ENCODE peak calls at places on chromosomes 1 and 21, in six cellular contexts. H is fibroblast of lung, C is lung, F is left ventricle myocardium inferior, Q is transverse colon, K is Caco-2. S is an unnamed sample.

GRCh38 chr1:8022395-8023286 is 3.5 kb downstream of the ERRFI1 start:
- DNase-seq in C (no peak), H (peak; percentile 9), F (no peak), Q (no peak), K (no peak), S (no peak)

GRCh38 chr1:54290443-54291184 is 90.6 kb downstream of the MRPL37 start:
- DNase-seq in K (no peak), C (no peak), F (no peak), H (peak; percentile 62), Q (no peak), S (no peak)

GRCh38 chr1:89978763-89979162 is 16.1 kb upstream of the ZNF326 start:
- DNase-seq in Q (no peak), C (no peak), F (no peak), H (no peak), K (no peak), S (no peak)

GRCh38 chr1:202844935-202845334 is 34.2 kb downstream of the PCAT6 start:
- DNase-seq in K (no peak), C (no peak), Q (no peak), H (no peak), F (no peak), S (no peak)

GRCh38 chr1:27038020-27038419 is 25.4 kb upstream of the TENT5B start:
- DNase-seq in K (no peak), C (no peak), F (no peak), H (no peak), Q (no peak), S (no peak)

GRCh38 chr1:37553598-37553926 is 531 bp downstream of the SNIP1 start:
- DNase-seq in C (no peak), Q (no peak), F (no peak), H (no peak), K (no peak), S (no peak)

GRCh38 chr1:203388683-203389082 is 37.8 kb upstream of the FMOD start:
- DNase-seq in C (no peak), K (no peak), H (no peak), Q (no peak), F (no peak), S (no peak)

GRCh38 chr1:202244841-202245261 is 51.3 kb downstream of the LGR6 start:
- DNase-seq in H (no peak), C (no peak), Q (no peak), F (no peak), K (no peak), S (no peak)

GRCh38 chr1:108100148-108100547 is 100.0 kb downstream of the SLC25A24 start:
- DNase-seq in Q (no peak), H (no peak), K (no peak), C (no peak), F (no peak), S (no peak)

GRCh38 chr1:197200468-197200899 is 54.0 kb upstream of the ASPM start:
- DNase-seq in H (peak; percentile 37), C (no peak), F (no peak), Q (no peak), K (peak; percentile 8), S (peak; percentile 8)

GRCh38 chr21:29296452-29296851 is 2.3 kb upstream of the BACH1 start:
- DNase-seq in H (no peak), C (no peak), K (no peak), Q (no peak), F (no peak), S (no peak)

GRCh38 chr1:202593845-202594244 is 116.4 kb downstream of the SYT2 start:
- DNase-seq in H (no peak), F (no peak), K (no peak), Q (no peak), C (no peak), S (no peak)

GRCh38 chr1:201461783-201462441 is 7.1 kb downstream of the PHLDA3 start:
- DNase-seq in Q (peak; percentile 69), H (peak; percentile 99), K (peak; percentile 12), C (peak; percentile 76), F (peak; percentile 73), S (peak; percentile 91)

GRCh38 chr1:53127546-53127945 is 14.9 kb downstream of the SLC1A7 start:
- DNase-seq in C (no peak), F (no peak), Q (peak; percentile 5), H (no peak), K (no peak), S (no peak)

GRCh38 chr1:147665521-147665920 is 4.8 kb downstream of the ACP6 start:
- DNase-seq in F (no peak), K (peak; percentile 25), H (no peak), C (no peak), Q (no peak), S (no peak)
- TF ChIP-seq CTCF in F (peak; percentile 24), K (no peak), H (peak; percentile 16), C (no peak), Q (peak; percentile 14), S (peak; percentile 35)

GRCh38 chr1:32893198-32894018 is 7.1 kb downstream of the HPCA start:
- DNase-seq in F (peak; percentile 36), K (peak; percentile 36), H (no peak), Q (peak; percentile 83), C (no peak), S (no peak)
- H3K4me3 ChIP-seq in F (peak overlapping the region; percentile 61), K (peak overlapping the region; percentile 35), H (peak overlapping the region; percentile 52), Q (peak overlapping the region; percentile 47), C (no peak overlapping the region), S (peak overlapping the region; percentile 44)

DNA sequence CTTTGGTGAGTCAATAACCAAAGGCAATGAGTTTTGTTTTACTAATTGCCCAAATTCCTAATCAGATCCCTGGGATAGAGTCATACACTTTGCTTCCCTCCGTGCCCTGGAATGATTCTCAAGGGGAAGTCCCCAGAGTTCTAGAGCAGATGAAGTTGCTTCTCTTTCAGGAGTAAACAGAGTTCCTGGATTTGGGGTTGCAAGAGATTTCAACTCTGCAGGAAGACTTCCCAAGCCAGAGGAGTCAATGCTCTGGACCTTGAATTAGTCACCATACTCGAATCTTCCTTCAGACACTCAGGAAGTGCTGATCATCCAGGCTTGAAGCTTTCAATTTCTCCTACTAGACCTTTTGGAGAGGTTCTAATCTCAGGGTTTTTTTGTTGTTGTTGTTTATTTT is 39.6 kb downstream of the FCER1A start:
- DNase-seq in F (no peak), H (no peak), K (no peak), Q (no peak), C (no peak), S (no peak)
- TF ChIP-seq CTCF in F (no peak), H (no peak), K (no peak), Q (no peak), C (no peak), S (no peak)

GRCh38 chr1:95992013-95992412 is 729.6 kb upstream of the PTBP2 start:
- DNase-seq in C (no peak), K (no peak), Q (no peak), H (no peak), F (no peak), S (no peak)

GRCh38 chr1:95990033-95990432 is 731.6 kb upstream of the PTBP2 start:
- DNase-seq in Q (no peak), K (no peak), F (no peak), C (no peak), H (no peak), S (no peak)

GRCh38 chr1:95994643-95995042 is 726.9 kb upstream of the PTBP2 start:
- DNase-seq in F (no peak), H (peak; percentile 16), Q (no peak), K (no peak), C (no peak), S (no peak)
- H3K4me3 ChIP-seq in F (peak overlapping the region; percentile 12), H (no peak overlapping the region), Q (no peak overlapping the region), K (no peak overlapping the region), C (no peak overlapping the region), S (no peak overlapping the region)

DNA sequence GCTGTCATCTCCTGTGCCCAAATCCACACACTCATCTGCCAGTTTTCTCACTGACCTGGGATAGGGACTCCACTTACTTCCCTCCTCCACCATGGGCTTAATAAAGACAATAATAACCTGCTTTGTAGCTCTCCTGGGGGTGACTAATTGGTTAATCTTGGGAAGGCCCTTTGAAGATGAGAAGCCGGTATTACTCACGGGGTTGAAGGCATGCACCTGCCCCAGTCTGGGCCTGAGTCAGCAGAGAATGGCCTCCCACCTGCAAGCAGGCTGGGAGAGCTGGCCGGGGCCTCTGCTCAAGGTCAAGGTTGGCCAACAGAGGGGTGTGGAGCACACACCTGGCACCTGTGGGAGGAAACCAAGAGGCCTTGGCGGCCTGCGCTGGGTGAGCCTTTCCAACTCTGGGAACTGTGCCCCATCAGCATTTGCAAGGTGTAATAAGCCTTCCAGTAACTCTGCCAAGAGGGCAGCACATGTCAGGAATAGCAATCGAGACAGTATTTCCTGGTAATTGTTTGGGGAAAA is 49.1 kb downstream of the TOMM20 start:
- DNase-seq in K (peak; percentile 73), C (peak; percentile 80), Q (peak; percentile 89), H (no peak), F (no peak), S (no peak)
- TF ChIP-seq CTCF in K (no peak), C (no peak), Q (no peak), H (no peak), F (no peak), S (no peak)

DNA sequence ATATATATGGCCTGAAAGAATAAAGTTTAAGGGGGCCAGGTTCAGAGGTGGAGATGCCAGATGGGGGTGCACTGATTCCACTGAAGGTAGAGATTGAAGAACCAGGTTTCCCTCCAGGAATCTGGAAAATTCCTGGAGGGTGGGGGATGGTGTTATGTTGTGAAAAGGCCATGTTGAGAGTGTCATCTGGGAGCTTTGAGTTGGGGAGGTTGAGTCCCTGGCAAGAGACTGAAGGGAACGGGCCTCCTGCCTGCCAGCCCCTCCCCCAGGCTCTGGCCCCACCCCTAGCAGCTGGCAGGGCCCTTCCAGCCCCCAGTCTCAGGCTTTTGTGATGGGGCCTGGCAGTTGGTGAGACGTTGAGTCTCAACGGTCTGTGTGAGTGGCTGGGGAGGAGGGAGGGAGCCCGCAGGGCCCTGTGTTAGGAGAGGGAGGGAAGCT is 4.1 kb downstream of the PTPRU start:
- DNase-seq in H (no peak), F (no peak), K (peak; percentile 33), Q (no peak), C (no peak), S (no peak)
- H3K4me3 ChIP-seq in H (no peak overlapping the region), F (no peak overlapping the region), K (no peak overlapping the region), Q (no peak overlapping the region), C (no peak overlapping the region), S (no peak overlapping the region)